ENCODE peak calls at places on chromosome 9, in four cellular contexts. One of them, this sample, is unnamed.
A peak's percentile ranks its signal among the peaks of the same experiment; 100 is the strongest.

GRCh38 chr9:120902286-120902685 is 24.3 kb downstream of the TRAF1 start:
- DNase-seq in A549: no peak
- DNase-seq in H1: no peak
- DNase-seq in HepG2: no peak
- DNase-seq in this sample: no peak

GRCh38 chr9:124779368-124780059 is 2.6 kb downstream of the OLFML2A start:
- DNase-seq in HepG2: peak; percentile 74
- DNase-seq in A549: peak; percentile 89
- DNase-seq in H1: peak; percentile 71
- DNase-seq in this sample: peak; percentile 78

GRCh38 chr9:72948906-72949582 is 3.8 kb downstream of the ALDH1A1 start:
- DNase-seq in A549: no peak
- DNase-seq in H1: no peak
- DNase-seq in HepG2: no peak
- DNase-seq in this sample: no peak

GRCh38 chr9:89639367-89639795 is 34.6 kb downstream of the GADD45G start:
- DNase-seq in H1: no peak
- DNase-seq in A549: no peak
- DNase-seq in HepG2: no peak
- DNase-seq in this sample: peak; percentile 75

GRCh38 chr9:124489974-124490373 is 17.2 kb downstream of the NR5A1 start:
- DNase-seq in H1: no peak
- DNase-seq in A549: no peak
- DNase-seq in HepG2: no peak
- DNase-seq in this sample: no peak

GRCh38 chr9:136533775-136534157 is 12.1 kb downstream of the NOTCH1 start:
- DNase-seq in H1: no peak
- DNase-seq in HepG2: no peak
- DNase-seq in A549: no peak
- DNase-seq in this sample: no peak

GRCh38 chr9:113957778-113958430 is 81.8 kb downstream of the ZNF618 start:
- DNase-seq in A549: peak; percentile 52
- DNase-seq in H1: no peak
- DNase-seq in HepG2: no peak
- DNase-seq in this sample: no peak

GRCh38 chr9:90165281-90165680 is 477.3 kb downstream of the DIRAS2 start:
- DNase-seq in HepG2: no peak
- DNase-seq in A549: no peak
- DNase-seq in H1: no peak
- DNase-seq in this sample: no peak

GRCh38 chr9:70053864-70054263 is 10.2 kb downstream of the MAMDC2 start:
- DNase-seq in HepG2: no peak
- DNase-seq in H1: no peak
- DNase-seq in A549: no peak
- DNase-seq in this sample: no peak

GRCh38 chr9:32378993-32379729 is 5.3 kb upstream of the ACO1 start:
- DNase-seq in HepG2: peak; percentile 85
- DNase-seq in A549: peak; percentile 76
- DNase-seq in H1: no peak
- DNase-seq in this sample: peak; percentile 35

GRCh38 chr9:109329274-109330258 is 8.7 kb upstream of the EPB41L4B start:
- DNase-seq in H1: no peak
- DNase-seq in A549: no peak
- DNase-seq in HepG2: peak; percentile 27
- DNase-seq in this sample: peak; percentile 78

GRCh38 chr9:110316255-110316921 is 21.3 kb downstream of the TXNDC8 start:
- DNase-seq in HepG2: no peak
- DNase-seq in A549: no peak
- DNase-seq in H1: no peak
- DNase-seq in this sample: no peak

GRCh38 chr9:120348951-120349429 is 231.0 kb downstream of the CDK5RAP2 start:
- DNase-seq in H1: peak; percentile 70
- DNase-seq in A549: peak; percentile 73
- DNase-seq in HepG2: peak; percentile 44
- DNase-seq in this sample: no peak

GRCh38 chr9:83167126-83167525 is 104.2 kb upstream of the RASEF start:
- DNase-seq in HepG2: no peak
- DNase-seq in A549: no peak
- DNase-seq in H1: no peak
- DNase-seq in this sample: no peak

GRCh38 chr9:31542384-31543055 is 841.9 kb upstream of the ACO1 start:
- DNase-seq in A549: no peak
- DNase-seq in H1: no peak
- DNase-seq in HepG2: peak; percentile 12
- DNase-seq in this sample: peak; percentile 20

GRCh38 chr9:31135567-31135966 is 1248.9 kb upstream of the ACO1 start:
- DNase-seq in HepG2: no peak
- DNase-seq in H1: no peak
- DNase-seq in A549: no peak
- DNase-seq in this sample: no peak

GRCh38 chr9:20111173-20111843 is 322.5 kb upstream of the SLC24A2 start:
- DNase-seq in A549: no peak
- DNase-seq in HepG2: no peak
- DNase-seq in H1: no peak
- DNase-seq in this sample: no peak

GRCh38 chr9:113993838-113994540 is 84.1 kb downstream of the AMBP start:
- DNase-seq in H1: no peak
- DNase-seq in A549: no peak
- DNase-seq in HepG2: no peak
- DNase-seq in this sample: peak; percentile 74

GRCh38 chr9:37037137-37037743 is 3.2 kb upstream of the PAX5 start:
- DNase-seq in A549: no peak
- DNase-seq in H1: no peak
- DNase-seq in HepG2: no peak
- DNase-seq in this sample: no peak

GRCh38 chr9:133103987-133104505 is 17.0 kb downstream of the RALGDS start:
- DNase-seq in A549: no peak
- DNase-seq in HepG2: no peak
- DNase-seq in H1: no peak
- DNase-seq in this sample: no peak

GRCh38 chr9:88979021-88979420 is 12.2 kb upstream of the S1PR3 start:
- DNase-seq in A549: no peak
- DNase-seq in HepG2: no peak
- DNase-seq in H1: no peak
- DNase-seq in this sample: no peak

GRCh38 chr9:133950206-133950915 is 41.8 kb downstream of the VAV2 start:
- DNase-seq in HepG2: no peak
- DNase-seq in H1: no peak
- DNase-seq in A549: no peak
- DNase-seq in this sample: no peak

GRCh38 chr9:8766096-8766495 is 966.5 kb upstream of the DMAC1 start:
- DNase-seq in HepG2: no peak
- DNase-seq in H1: no peak
- DNase-seq in A549: no peak
- DNase-seq in this sample: no peak

GRCh38 chr9:7794196-7794595 is 5.4 kb downstream of the DMAC1 start:
- DNase-seq in H1: no peak
- DNase-seq in A549: no peak
- DNase-seq in HepG2: no peak
- DNase-seq in this sample: no peak

GRCh38 chr9:113785334-113785733 is 90.8 kb upstream of the ZNF618 start:
- DNase-seq in HepG2: no peak
- DNase-seq in A549: no peak
- DNase-seq in H1: no peak
- DNase-seq in this sample: no peak

GRCh38 chr9:133839822-133840329 is 101.7 kb upstream of the SARDH start:
- DNase-seq in A549: no peak
- DNase-seq in HepG2: peak; percentile 36
- DNase-seq in H1: no peak
- DNase-seq in this sample: no peak

GRCh38 chr9:70586506-70586905 is 172.0 kb upstream of the KLF9 start:
- DNase-seq in HepG2: no peak
- DNase-seq in A549: no peak
- DNase-seq in H1: no peak
- DNase-seq in this sample: no peak

GRCh38 chr9:70407081-70407503 is 7.4 kb downstream of the KLF9 start:
- DNase-seq in H1: no peak
- DNase-seq in HepG2: no peak
- DNase-seq in A549: no peak
- DNase-seq in this sample: peak; percentile 20

GRCh38 chr9:109989296-109989695 is 209.3 kb downstream of the PALM2AKAP2 start:
- DNase-seq in H1: no peak
- DNase-seq in A549: no peak
- DNase-seq in HepG2: no peak
- DNase-seq in this sample: no peak

GRCh38 chr9:14062449-14063187 is 251.3 kb downstream of the NFIB start:
- DNase-seq in A549: no peak
- DNase-seq in HepG2: no peak
- DNase-seq in H1: no peak
- DNase-seq in this sample: no peak

GRCh38 chr9:113956901-113957777 is 81.0 kb downstream of the ZNF618 start:
- DNase-seq in HepG2: no peak
- DNase-seq in H1: no peak
- DNase-seq in A549: peak; percentile 15
- DNase-seq in this sample: no peak

GRCh38 chr9:8845376-8845775 is 1045.8 kb upstream of the DMAC1 start:
- DNase-seq in H1: no peak
- DNase-seq in A549: no peak
- DNase-seq in HepG2: no peak
- DNase-seq in this sample: no peak

GRCh38 chr9:105401651-105402050 is 46.2 kb upstream of the FSD1L start:
- DNase-seq in HepG2: no peak
- DNase-seq in H1: no peak
- DNase-seq in A549: no peak
- DNase-seq in this sample: no peak

GRCh38 chr9:127826253-127826913 is 23.7 kb downstream of the FPGS start:
- DNase-seq in H1: no peak
- DNase-seq in A549: no peak
- DNase-seq in HepG2: no peak
- DNase-seq in this sample: peak; percentile 78

DNA sequence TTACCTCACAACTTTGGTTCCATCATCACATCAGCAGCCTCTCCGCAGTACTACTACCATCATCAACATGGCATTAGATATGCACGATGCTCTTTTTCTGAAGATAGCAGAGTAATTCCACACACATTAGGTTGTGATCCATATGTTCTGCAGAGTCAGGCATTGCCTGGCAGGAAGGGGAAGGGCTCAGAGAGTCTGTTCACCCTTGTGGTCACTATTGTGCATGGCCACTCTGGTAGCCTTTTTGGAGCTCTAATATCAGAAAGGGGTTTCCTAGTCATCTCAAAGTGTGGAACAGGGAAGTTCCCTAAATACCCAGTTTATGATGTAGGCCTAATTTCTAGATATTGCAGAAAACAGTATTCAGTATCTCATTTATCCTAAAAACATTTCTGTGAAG is 373.6 kb downstream of the BNC2 start:
- DNase-seq in HepG2: no peak
- DNase-seq in A549: no peak
- DNase-seq in H1: no peak
- DNase-seq in this sample: no peak
- TF ChIP-seq CTCF in HepG2: no peak
- TF ChIP-seq CTCF in A549: no peak
- TF ChIP-seq CTCF in H1: peak; percentile 36
- TF ChIP-seq CTCF in this sample: no peak

DNA sequence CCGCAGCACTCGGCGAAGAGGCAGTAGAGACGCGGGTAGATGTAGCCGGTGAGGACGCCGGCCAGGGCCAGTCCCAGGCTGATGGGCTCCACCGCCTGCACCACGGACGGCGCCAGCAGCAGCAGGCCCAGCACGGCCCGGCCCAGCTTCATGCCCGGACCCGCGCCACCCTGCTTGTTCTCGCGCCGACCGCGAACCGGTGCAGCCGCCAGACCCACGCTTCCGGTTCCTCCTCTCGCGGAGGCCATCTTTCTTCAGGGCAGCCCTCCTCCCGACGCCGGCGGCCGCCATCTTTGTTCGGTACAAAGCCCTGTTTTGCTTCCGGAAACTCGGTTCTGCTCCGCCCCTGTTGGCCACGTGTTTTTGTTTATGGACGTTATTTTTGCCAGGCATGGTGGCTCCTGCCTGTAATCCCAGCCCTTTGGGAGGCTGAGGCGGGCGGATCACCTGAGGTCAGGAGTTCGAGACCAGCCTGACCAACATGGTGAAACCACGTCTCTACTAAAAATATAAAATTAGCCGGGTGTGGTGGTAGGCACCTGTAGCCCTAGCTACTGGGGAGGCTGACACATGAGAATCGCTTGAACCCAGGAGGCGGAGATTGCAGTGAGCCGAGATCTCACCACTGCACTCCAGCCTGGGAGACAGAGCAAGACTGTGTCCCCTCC is at the start of gene TOR1A:
- DNase-seq in H1: peak; percentile 94
- DNase-seq in A549: peak; percentile 88
- DNase-seq in HepG2: peak; percentile 92
- DNase-seq in this sample: peak; percentile 95
- H3K27ac ChIP-seq in H1: peak within 1 kb of the TSS; percentile 29
- H3K27ac ChIP-seq in A549: peak within 1 kb of the TSS; percentile 96
- H3K27ac ChIP-seq in HepG2: peak within 1 kb of the TSS; percentile 72
- H3K27ac ChIP-seq in this sample: peak within 1 kb of the TSS; percentile 37

DNA sequence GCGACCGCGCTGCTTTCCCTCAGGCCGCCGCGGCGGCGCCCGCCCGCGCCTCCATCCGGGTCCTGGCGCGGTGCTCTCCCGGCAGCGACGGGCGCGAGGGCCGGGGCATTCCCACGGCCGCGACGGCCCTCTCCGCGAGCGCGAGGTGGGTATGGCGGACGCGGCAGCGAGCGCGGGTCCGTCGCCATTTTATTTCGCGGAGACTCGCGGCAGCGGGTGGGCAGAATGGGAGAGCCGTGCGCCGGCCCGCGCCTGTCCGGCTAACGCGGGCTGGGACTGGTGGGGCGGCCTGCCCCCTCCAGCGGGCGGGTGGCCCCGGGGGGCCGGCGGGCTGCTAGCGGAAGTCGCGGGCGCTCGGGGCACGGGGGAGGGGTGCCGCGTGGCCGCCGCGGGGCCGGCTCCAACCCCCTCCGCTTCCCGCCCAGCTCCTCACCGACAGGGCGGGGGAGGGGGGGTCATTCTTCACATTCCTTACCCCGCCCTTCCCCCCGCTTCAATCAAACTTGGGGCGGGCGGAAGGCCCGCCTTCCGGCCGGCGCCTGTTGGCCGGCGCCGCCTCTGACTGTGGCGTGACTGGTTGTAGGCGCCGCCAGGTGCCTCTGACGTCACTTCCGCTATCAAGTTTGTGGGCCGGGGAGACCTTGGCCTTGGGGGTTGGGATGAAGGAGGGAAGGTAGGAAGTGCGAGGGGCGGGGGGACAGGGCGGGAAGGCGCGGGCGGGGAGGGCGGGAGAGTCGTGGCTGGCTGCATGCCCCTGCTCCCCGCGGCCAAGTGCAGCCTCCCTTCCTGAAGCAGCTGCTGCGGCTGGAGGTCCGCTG is 82.2 kb downstream of the PTPDC1 start:
- DNase-seq in HepG2: peak; percentile 97
- DNase-seq in A549: peak; percentile 94
- DNase-seq in H1: peak; percentile 93
- DNase-seq in this sample: peak; percentile 98
- TF ChIP-seq EP300 in HepG2: peak; percentile 61
- TF ChIP-seq EP300 in A549: no peak
- TF ChIP-seq EP300 in H1: peak; percentile 81
- TF ChIP-seq EP300 in this sample: peak; percentile 75

DNA sequence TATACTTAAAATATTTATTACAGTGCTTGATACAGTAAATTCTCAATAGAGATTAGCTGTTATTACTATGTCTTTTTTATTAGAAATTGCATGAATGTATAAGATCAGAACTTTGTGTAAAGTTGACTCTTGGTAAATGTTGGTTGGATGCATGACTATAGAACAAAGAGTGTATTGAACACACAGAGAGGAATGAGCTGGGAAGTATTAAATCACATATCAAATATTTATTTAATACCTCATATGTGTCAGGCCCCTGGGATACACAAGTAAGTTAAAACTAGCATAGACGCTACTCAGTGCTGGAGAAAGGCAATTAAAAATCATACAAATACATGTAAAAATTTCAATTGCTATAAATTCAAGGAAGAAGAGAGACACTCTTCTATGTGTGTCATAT is 550.7 kb upstream of the TLE4 start:
- DNase-seq in HepG2: no peak
- DNase-seq in H1: no peak
- DNase-seq in A549: no peak
- DNase-seq in this sample: no peak
- TF ChIP-seq CTCF in HepG2: no peak
- TF ChIP-seq CTCF in H1: no peak
- TF ChIP-seq CTCF in A549: no peak
- TF ChIP-seq CTCF in this sample: no peak

This sample was measured in ovary.